ENCODE peak calls at places on chromosomes 2 and 18, in four cellular contexts. One of them, this sample, is unnamed.

GRCh38 chr2:189072036-189072435 is 97.9 kb downstream of the COL3A1 start:
- DNase-seq in spleen: no peak
- DNase-seq in uterus: no peak
- DNase-seq in AG08395: no peak
- DNase-seq in this sample: no peak

GRCh38 chr2:25161055-25161781 is 7.2 kb downstream of the POMC start:
- DNase-seq in spleen: peak
- DNase-seq in uterus: peak
- DNase-seq in AG08395: peak
- DNase-seq in this sample: no peak

GRCh38 chr18:26417190-26417589 is 131.2 kb downstream of the KCTD1 start:
- DNase-seq in AG08395: no peak
- DNase-seq in uterus: no peak
- DNase-seq in spleen: no peak
- DNase-seq in this sample: no peak

GRCh38 chr2:199278099-199278498 is 179.6 kb downstream of the SATB2 start:
- DNase-seq in uterus: no peak
- DNase-seq in AG08395: peak
- DNase-seq in spleen: no peak
- DNase-seq in this sample: no peak

GRCh38 chr2:205139822-205140612 is 542.3 kb upstream of the NRP2 start:
- DNase-seq in AG08395: no peak
- DNase-seq in spleen: peak
- DNase-seq in uterus: peak
- DNase-seq in this sample: no peak

GRCh38 chr2:31233741-31234689 is at the start of gene EHD3:
- DNase-seq in spleen: peak
- DNase-seq in uterus: peak
- DNase-seq in AG08395: peak
- DNase-seq in this sample: peak

GRCh38 chr2:145752091-145752806 is 1232.3 kb upstream of the ZEB2 start:
- DNase-seq in spleen: no peak
- DNase-seq in AG08395: peak
- DNase-seq in uterus: no peak
- DNase-seq in this sample: peak

GRCh38 chr2:232219932-232220331 is 158.6 kb upstream of the ALPP start:
- DNase-seq in spleen: no peak
- DNase-seq in uterus: no peak
- DNase-seq in AG08395: no peak
- DNase-seq in this sample: no peak

GRCh38 chr2:28716265-28716865 is 35.3 kb upstream of the PPP1CB start:
- DNase-seq in AG08395: peak
- DNase-seq in uterus: peak
- DNase-seq in spleen: peak
- DNase-seq in this sample: peak

GRCh38 chr2:102509749-102510148 is 36.7 kb downstream of the SLC9A4 start:
- DNase-seq in spleen: no peak
- DNase-seq in uterus: no peak
- DNase-seq in AG08395: no peak
- DNase-seq in this sample: no peak

GRCh38 chr2:151459368-151459767 is 49.7 kb downstream of the RIF1 start:
- DNase-seq in AG08395: no peak
- DNase-seq in uterus: no peak
- DNase-seq in spleen: no peak
- DNase-seq in this sample: no peak

GRCh38 chr18:379665-380356 is 112.0 kb upstream of the THOC1 start:
- DNase-seq in spleen: no peak
- DNase-seq in uterus: peak
- DNase-seq in AG08395: no peak
- DNase-seq in this sample: no peak

GRCh38 chr2:16176971-16177480 is 236.7 kb downstream of the MYCN start:
- DNase-seq in uterus: no peak
- DNase-seq in AG08395: no peak
- DNase-seq in spleen: no peak
- DNase-seq in this sample: no peak

GRCh38 chr2:236526459-236527197 is 43.0 kb upstream of the ACKR3 start:
- DNase-seq in spleen: no peak
- DNase-seq in uterus: no peak
- DNase-seq in AG08395: no peak
- DNase-seq in this sample: no peak

GRCh38 chr2:201465524-201465971 is 14.0 kb downstream of the STRADB start:
- DNase-seq in spleen: no peak
- DNase-seq in AG08395: no peak
- DNase-seq in uterus: no peak
- DNase-seq in this sample: no peak

GRCh38 chr2:43810888-43811287 is 27.8 kb downstream of the ABCG5 start:
- DNase-seq in spleen: no peak
- DNase-seq in AG08395: no peak
- DNase-seq in uterus: no peak
- DNase-seq in this sample: no peak

GRCh38 chr2:238016526-238016925 is 44.3 kb upstream of the SCLY start:
- DNase-seq in uterus: no peak
- DNase-seq in AG08395: no peak
- DNase-seq in spleen: no peak
- DNase-seq in this sample: no peak

GRCh38 chr2:241885701-241886643 is 16.4 kb downstream of the RTP5 start:
- DNase-seq in spleen: peak
- DNase-seq in uterus: no peak
- DNase-seq in AG08395: no peak
- DNase-seq in this sample: peak

GRCh38 chr2:9232166-9232479 is 25.5 kb downstream of the ASAP2 start:
- DNase-seq in AG08395: no peak
- DNase-seq in uterus: peak
- DNase-seq in spleen: no peak
- DNase-seq in this sample: no peak

GRCh38 chr2:148914463-148914862 is 39.4 kb downstream of the KIF5C start:
- DNase-seq in spleen: no peak
- DNase-seq in uterus: no peak
- DNase-seq in AG08395: no peak
- DNase-seq in this sample: no peak

GRCh38 chr2:169895294-169895985 is 68.2 kb downstream of the UBR3 start:
- DNase-seq in spleen: no peak
- DNase-seq in uterus: no peak
- DNase-seq in AG08395: peak
- DNase-seq in this sample: no peak

GRCh38 chr2:43313642-43314017 is 87.2 kb upstream of the ZFP36L2 start:
- DNase-seq in spleen: no peak
- DNase-seq in AG08395: no peak
- DNase-seq in uterus: peak
- DNase-seq in this sample: no peak

GRCh38 chr18:67731853-67732252 is 215.3 kb upstream of the DSEL start:
- DNase-seq in AG08395: no peak
- DNase-seq in uterus: no peak
- DNase-seq in spleen: no peak
- DNase-seq in this sample: no peak

GRCh38 chr2:38122344-38122743 is 46.4 kb upstream of the CYP1B1 start:
- DNase-seq in spleen: no peak
- DNase-seq in uterus: no peak
- DNase-seq in AG08395: no peak
- DNase-seq in this sample: no peak

GRCh38 chr2:30031184-30031583 is 109.8 kb upstream of the ALK start:
- DNase-seq in uterus: no peak
- DNase-seq in AG08395: no peak
- DNase-seq in spleen: no peak
- DNase-seq in this sample: no peak